ENCODE peak calls at places on chromosomes 3 and 15, in six cellular contexts. P is A549; J is GM13976; Y is HL-60; F is CD4-positive, alpha-beta T cell; A is esophagus squamous epithelium. E is an unnamed sample.

GRCh38 chr3:141386080-141386594 is 17.8 kb downstream of the ZBTB38 start:
- DNase-seq in P (no peak), F (no peak), J (no peak), Y (no peak), A (no peak), E (no peak)

GRCh38 chr3:38805765-38806386 is 10.1 kb downstream of the SCN10A start:
- DNase-seq in J (peak), F (peak), Y (peak), P (peak), A (no peak), E (peak)

GRCh38 chr3:52781741-52782140 is 4.3 kb downstream of the ITIH1 start:
- DNase-seq in A (no peak), Y (no peak), J (no peak), P (no peak), F (no peak), E (no peak)

GRCh38 chr3:151838574-151839312 is 24.8 kb downstream of the AADAC start:
- DNase-seq in J (peak), F (no peak), Y (peak), A (no peak), P (peak), E (peak)

GRCh38 chr3:46897031-46897430 is 19.5 kb downstream of the PTH1R start:
- DNase-seq in P (no peak), A (no peak), J (no peak), Y (no peak), F (no peak), E (no peak)

GRCh38 chr3:180072786-180073185 is 36.0 kb upstream of the PEX5L start:
- DNase-seq in P (no peak), Y (no peak), J (no peak), A (no peak), F (no peak), E (no peak)

GRCh38 chr3:71903141-71903540 is 118.2 kb upstream of the PROK2 start:
- DNase-seq in P (no peak), A (no peak), J (no peak), F (no peak), Y (no peak), E (no peak)

GRCh38 chr3:168467085-168467714 is 371.5 kb upstream of the GOLIM4 start:
- DNase-seq in P (peak), F (no peak), Y (no peak), A (no peak), J (peak), E (no peak)

GRCh38 chr15:59296181-59296617 is 76.5 kb downstream of the MYO1E start:
- DNase-seq in P (peak), Y (no peak), A (no peak), J (no peak), F (no peak), E (no peak)

GRCh38 chr3:25495726-25496125 is 67.7 kb downstream of the RARB start:
- DNase-seq in P (no peak), J (no peak), Y (no peak), F (no peak), A (no peak), E (no peak)

GRCh38 chr15:89129123-89129815 is 41.0 kb downstream of the ABHD2 start:
- DNase-seq in F (peak), J (peak), Y (no peak), P (peak), A (no peak), E (peak)

GRCh38 chr15:83837946-83838571 is 184.1 kb downstream of the ADAMTSL3 start:
- DNase-seq in Y (no peak), A (no peak), F (no peak), J (peak), P (peak), E (peak)

GRCh38 chr3:48634661-48635221 is 520 bp downstream of the SLC26A6 start:
- DNase-seq in J (peak), A (no peak), Y (peak), P (peak), F (peak), E (peak)

GRCh38 chr15:97849183-97849582 is 111.3 kb upstream of the ARRDC4 start:
- DNase-seq in A (no peak), J (no peak), P (peak), Y (no peak), F (no peak), E (no peak)
- TF ChIP-seq CTCF in A (no peak), J (no peak), P (no peak), Y (peak), F (no peak), E (no peak)

GRCh38 chr3:193982258-193982659 is 153.7 kb upstream of the HES1 start:
- DNase-seq in F (no peak), A (no peak), P (no peak), J (no peak), Y (no peak), E (no peak)
- TF ChIP-seq CTCF in F (no peak), A (no peak), P (no peak), J (no peak), Y (no peak), E (no peak)

GRCh38 chr15:92611995-92612745 is 43.4 kb downstream of the FAM174B start:
- DNase-seq in J (no peak), Y (no peak), F (no peak), A (no peak), P (peak), E (peak)
- TF ChIP-seq CTCF in J (peak), Y (no peak), F (no peak), A (no peak), P (peak), E (no peak)

DNA sequence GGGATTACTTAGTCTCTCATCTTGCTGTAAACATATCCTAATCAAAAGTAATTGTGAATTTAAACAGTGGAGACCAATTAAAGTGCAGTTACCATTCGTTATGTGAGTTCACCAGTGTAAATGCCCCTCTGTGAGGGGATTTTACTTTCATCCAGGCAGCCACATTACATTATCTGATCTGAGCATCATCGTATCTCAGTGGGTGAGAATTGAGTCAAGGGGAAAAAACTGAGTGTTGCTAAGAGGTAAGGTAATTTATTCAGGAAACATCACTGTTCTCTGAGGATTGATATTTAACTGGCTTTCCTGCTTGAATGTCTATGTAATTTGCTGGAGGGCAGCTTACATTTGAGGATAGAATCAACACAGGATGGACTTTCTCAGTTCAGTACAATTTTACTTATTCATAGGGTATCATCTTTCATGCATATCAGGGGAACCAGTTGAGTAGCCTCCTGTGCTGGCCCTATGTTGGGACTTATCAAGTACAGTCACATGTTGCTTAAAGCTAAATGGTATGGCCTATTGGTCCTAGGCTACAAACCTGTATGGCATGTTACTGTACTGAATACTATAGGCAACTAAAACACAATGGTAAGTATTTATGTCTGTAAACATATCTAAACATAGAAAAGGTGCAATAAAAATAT is 219.7 kb downstream of the CD47 start:
- DNase-seq in F (no peak), P (no peak), A (no peak), Y (no peak), J (no peak), E (no peak)
- TF ChIP-seq CTCF in F (no peak), P (no peak), A (no peak), Y (no peak), J (no peak), E (no peak)

GRCh38 chr15:50148362-50148963 is 29.4 kb upstream of the ATP8B4 start:
- DNase-seq in J (no peak), F (no peak), P (peak), Y (no peak), A (no peak), E (no peak)
- TF ChIP-seq CTCF in J (peak), F (no peak), P (peak), Y (no peak), A (no peak), E (no peak)

GRCh38 chr15:67383903-67384302 is 129.3 kb downstream of the IQCH start:
- DNase-seq in J (no peak), F (no peak), A (no peak), P (peak), Y (no peak), E (no peak)
- TF ChIP-seq CTCF in J (no peak), F (no peak), A (no peak), P (peak), Y (no peak), E (no peak)

GRCh38 chr3:128319741-128320141 is 146.9 kb downstream of the DNAJB8 start:
- DNase-seq in P (no peak), Y (no peak), F (no peak), J (no peak), A (no peak), E (no peak)

GRCh38 chr3:128321418-128321817 is 145.3 kb downstream of the DNAJB8 start:
- DNase-seq in Y (no peak), A (no peak), J (no peak), P (no peak), F (no peak), E (no peak)

GRCh38 chr3:128323206-128324081 is 143.2 kb downstream of the DNAJB8 start:
- DNase-seq in Y (no peak), A (no peak), J (no peak), F (no peak), P (no peak), E (no peak)

GRCh38 chr3:128320551-128321340 is 145.9 kb downstream of the DNAJB8 start:
- DNase-seq in J (no peak), Y (no peak), A (no peak), P (no peak), F (no peak), E (no peak)

GRCh38 chr3:128322030-128323022 is 144.4 kb downstream of the DNAJB8 start:
- DNase-seq in A (no peak), F (peak), J (peak), P (peak), Y (peak), E (peak)
- TF ChIP-seq CTCF in A (no peak), F (peak), J (peak), P (peak), Y (peak), E (peak)

E was measured in activated CD8-positive, alpha-beta T cell treated with anti-CD3 and anti-CD28 coated beads for 36 hours.